ENCODE peak calls at places on chromosome 2, in seven cellular contexts. G is GM23338, P is colonic mucosa, I is thoracic aorta, D is A549, B is cardiac muscle cell, T is mammary epithelial cell. C is an unnamed sample. For H3K4me1, the result is how much of the 10 kb centered on the place peaks cover.

GRCh38 chr2:44930274-44930826 is 11.2 kb upstream of the SIX3 start:
- DNase-seq in G (peak), P (no peak), I (no peak), D (no peak), B (no peak), T (no peak), C (no peak)

GRCh38 chr2:232104076-232104646 is 142.6 kb downstream of the DIS3L2 start:
- DNase-seq in G (no peak), P (no peak), I (no peak), D (no peak), B (no peak), T (peak), C (no peak)

GRCh38 chr2:36477315-36477714 is 120.7 kb downstream of the FEZ2 start:
- DNase-seq in G (no peak), P (no peak), I (no peak), D (no peak), B (no peak), T (no peak), C (no peak)

GRCh38 chr2:47520302-47520630 is 117.3 kb downstream of the MSH2 start:
- DNase-seq in G (no peak), P (no peak), I (no peak), D (no peak), B (no peak), T (no peak), C (no peak)

GRCh38 chr2:156589381-156590079 is 153.4 kb downstream of the GPD2 start:
- DNase-seq in G (peak), P (no peak), I (no peak), D (peak), B (peak), T (peak), C (no peak)

GRCh38 chr2:54522624-54523281 is 66.6 kb downstream of the SPTBN1 start:
- DNase-seq in G (peak), P (peak), I (no peak), D (peak), B (peak), T (peak), C (peak)

GRCh38 chr2:191417746-191418145 is 172.5 kb downstream of the MYO1B start:
- DNase-seq in G (no peak), P (peak), I (no peak), D (no peak), B (no peak), T (no peak), C (no peak)

GRCh38 chr2:199466704-199467461 is 9.1 kb upstream of the SATB2 start:
- DNase-seq in G (peak), P (peak), I (no peak), D (no peak), B (no peak), T (no peak), C (no peak)

GRCh38 chr2:33518929-33519328 is 42.5 kb downstream of the RASGRP3 start:
- DNase-seq in G (no peak), P (no peak), I (no peak), D (no peak), B (peak), T (peak), C (no peak)

GRCh38 chr2:66665124-66665984 is 230.4 kb downstream of the MEIS1 start:
- DNase-seq in G (no peak), P (no peak), I (no peak), D (no peak), B (peak), T (peak), C (no peak)

GRCh38 chr2:222239091-222239490 is 59.7 kb downstream of the PAX3 start:
- DNase-seq in G (peak), P (no peak), I (no peak), D (no peak), B (no peak), T (no peak), C (no peak)

GRCh38 chr2:148023861-148024260 is 3.0 kb downstream of the MBD5 start:
- DNase-seq in G (no peak), P (no peak), I (no peak), D (no peak), B (no peak), T (no peak), C (no peak)

GRCh38 chr2:123514808-123515207 is 510.3 kb upstream of the CNTNAP5 start:
- DNase-seq in G (peak), P (no peak), I (no peak), D (no peak), B (no peak), T (no peak), C (no peak)

GRCh38 chr2:170498559-170498958 is 216.6 kb upstream of the SP5 start:
- DNase-seq in G (no peak), P (no peak), I (no peak), D (no peak), B (no peak), T (no peak), C (no peak)

GRCh38 chr2:104678181-104678580 is 175.7 kb upstream of the POU3F3 start:
- DNase-seq in G (no peak), P (no peak), I (no peak), D (no peak), B (no peak), T (no peak), C (no peak)

GRCh38 chr2:233264667-233265066 is 13.2 kb downstream of the ATG16L1 start:
- DNase-seq in G (no peak), P (no peak), I (no peak), D (no peak), B (no peak), T (no peak), C (no peak)

GRCh38 chr2:40002339-40002738 is 223.3 kb upstream of the THUMPD2 start:
- DNase-seq in G (no peak), P (no peak), I (no peak), D (no peak), B (no peak), T (no peak), C (no peak)

GRCh38 chr2:81706856-81707255 is 1402.3 kb upstream of the LRRTM1 start:
- DNase-seq in G (peak), P (no peak), I (no peak), D (no peak), B (no peak), T (no peak), C (no peak)

GRCh38 chr2:44015239-44015638 is 19.4 kb upstream of the LRPPRC start:
- DNase-seq in G (no peak), P (no peak), I (no peak), D (no peak), B (no peak), T (no peak), C (no peak)

GRCh38 chr2:95389256-95390119 is 13.0 kb upstream of the FAHD2A start:
- DNase-seq in G (peak), P (peak), I (no peak), D (peak), B (peak), T (peak), C (no peak)

GRCh38 chr2:147430408-147430807 is 414.4 kb upstream of the ACVR2A start:
- DNase-seq in G (no peak), P (no peak), I (no peak), D (no peak), B (no peak), T (no peak), C (no peak)

GRCh38 chr2:225052703-225053102 is 10.4 kb upstream of the DOCK10 start:
- DNase-seq in G (no peak), P (no peak), I (no peak), D (no peak), B (no peak), T (no peak), C (no peak)

GRCh38 chr2:128437181-128437520 is 118.5 kb upstream of the HS6ST1 start:
- DNase-seq in G (no peak), P (no peak), I (no peak), D (no peak), B (no peak), T (no peak), C (no peak)

GRCh38 chr2:45647346-45647745 is 4.1 kb upstream of the PRKCE start:
- DNase-seq in G (no peak), P (no peak), I (no peak), D (no peak), B (no peak), T (no peak), C (no peak)

GRCh38 chr2:126874961-126875360 is 23.7 kb upstream of the TEX51 start:
- DNase-seq in G (no peak), P (no peak), I (no peak), D (no peak), B (no peak), T (no peak), C (no peak)

GRCh38 chr2:109428281-109428680 is 185.5 kb downstream of the SEPTIN10 start:
- DNase-seq in G (no peak), P (no peak), I (no peak), D (no peak), B (no peak), T (no peak), C (peak)

GRCh38 chr2:101305044-101305443 is 3.5 kb downstream of the RNF149 start:
- DNase-seq in G (no peak), P (no peak), I (no peak), D (no peak), B (no peak), T (no peak), C (no peak)

GRCh38 chr2:11305338-11305737 is 39.1 kb downstream of the ROCK2 start:
- DNase-seq in G (no peak), P (no peak), I (no peak), D (no peak), B (no peak), T (no peak), C (no peak)

GRCh38 chr2:112701092-112701491 is 19.7 kb upstream of the NT5DC4 start:
- DNase-seq in G (no peak), P (no peak), I (no peak), D (no peak), B (peak), T (no peak), C (no peak)

GRCh38 chr2:127173073-127173472 is 47.0 kb downstream of the CYP27C1 start:
- DNase-seq in G (no peak), P (no peak), I (no peak), D (no peak), B (peak), T (peak), C (no peak)

GRCh38 chr2:95384854-95385569 is 17.5 kb upstream of the FAHD2A start:
- DNase-seq in G (peak), P (peak), I (no peak), D (no peak), B (no peak), T (no peak), C (no peak)

GRCh38 chr2:168210216-168210897 is 37.0 kb downstream of the STK39 start:
- DNase-seq in G (no peak), P (no peak), I (no peak), D (no peak), B (no peak), T (peak), C (no peak)

GRCh38 chr2:16852651-16853050 is 187.0 kb upstream of the CYRIA start:
- DNase-seq in G (no peak), P (no peak), I (no peak), D (no peak), B (no peak), T (peak), C (no peak)

GRCh38 chr2:2934030-2934429 is 443.6 kb downstream of the EIPR1 start:
- DNase-seq in G (no peak), P (no peak), I (no peak), D (no peak), B (no peak), T (no peak), C (no peak)

GRCh38 chr2:2933421-2933820 is 444.2 kb downstream of the EIPR1 start:
- DNase-seq in G (no peak), P (no peak), I (no peak), D (no peak), B (no peak), T (no peak), C (no peak)

GRCh38 chr2:2932692-2933305 is 444.8 kb downstream of the EIPR1 start:
- DNase-seq in G (no peak), P (no peak), I (no peak), D (no peak), B (no peak), T (no peak), C (no peak)

GRCh38 chr2:2931676-2932075 is 445.9 kb downstream of the EIPR1 start:
- DNase-seq in G (no peak), P (no peak), I (no peak), D (no peak), B (no peak), T (no peak), C (no peak)

GRCh38 chr2:2932189-2932588 is 445.4 kb downstream of the EIPR1 start:
- DNase-seq in G (no peak), P (no peak), I (no peak), D (no peak), B (no peak), T (no peak), C (no peak)
- TF ChIP-seq CTCF in G (no peak), P (no peak), I (no peak), D (no peak), B (no peak), T (no peak), C (no peak)

GRCh38 chr2:42843131-42843530 is 50.7 kb upstream of the HAAO start:
- DNase-seq in G (no peak), P (no peak), I (no peak), D (no peak), B (no peak), T (no peak), C (no peak)

GRCh38 chr2:42844901-42845685 is 52.7 kb upstream of the HAAO start:
- DNase-seq in G (no peak), P (peak), I (no peak), D (no peak), B (no peak), T (no peak), C (no peak)

GRCh38 chr2:42844366-42844765 is 52.0 kb upstream of the HAAO start:
- DNase-seq in G (no peak), P (no peak), I (no peak), D (no peak), B (no peak), T (no peak), C (no peak)

GRCh38 chr2:42842418-42842817 is 50.0 kb upstream of the HAAO start:
- DNase-seq in G (no peak), P (no peak), I (no peak), D (no peak), B (no peak), T (no peak), C (no peak)

GRCh38 chr2:42843611-42844010 is 51.2 kb upstream of the HAAO start:
- DNase-seq in G (peak), P (no peak), I (no peak), D (no peak), B (no peak), T (no peak), C (no peak)
- H3K4me1 ChIP-seq in G (under half), P (under half), I (under half), D (under half), B (under half), T (under half), C (under half)

DNA sequence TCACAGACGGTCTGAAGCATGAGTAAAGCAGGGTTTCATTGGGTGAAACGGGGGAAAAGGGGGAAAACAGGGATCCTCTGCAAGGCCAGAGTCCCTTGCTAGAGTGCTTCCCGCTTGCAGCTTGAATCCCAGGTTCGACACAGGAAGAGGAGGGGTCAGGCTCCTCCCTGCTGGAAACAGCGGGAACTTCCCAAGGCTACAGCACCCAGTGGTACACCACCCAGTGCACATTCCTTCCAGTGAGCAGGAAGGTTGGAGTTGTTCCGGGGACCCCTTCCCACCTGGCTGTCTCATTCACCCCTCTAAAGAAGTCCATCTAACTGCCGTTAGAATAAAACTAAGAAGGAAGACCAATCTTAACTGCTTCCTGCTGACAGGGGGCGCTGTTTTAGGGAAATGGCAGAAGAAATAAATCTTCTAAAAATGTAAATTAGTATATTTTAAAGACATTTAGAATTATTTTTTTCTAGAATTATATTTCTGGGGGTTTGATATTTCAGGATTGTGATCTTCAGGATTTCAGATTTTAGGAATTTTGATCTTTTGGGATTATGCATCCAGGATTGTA is 230.9 kb downstream of the RBM43 start:
- DNase-seq in G (peak), P (no peak), I (no peak), D (no peak), B (no peak), T (no peak), C (no peak)
- TF ChIP-seq CTCF in G (peak), P (no peak), I (no peak), D (peak), B (no peak), T (peak), C (no peak)

DNA sequence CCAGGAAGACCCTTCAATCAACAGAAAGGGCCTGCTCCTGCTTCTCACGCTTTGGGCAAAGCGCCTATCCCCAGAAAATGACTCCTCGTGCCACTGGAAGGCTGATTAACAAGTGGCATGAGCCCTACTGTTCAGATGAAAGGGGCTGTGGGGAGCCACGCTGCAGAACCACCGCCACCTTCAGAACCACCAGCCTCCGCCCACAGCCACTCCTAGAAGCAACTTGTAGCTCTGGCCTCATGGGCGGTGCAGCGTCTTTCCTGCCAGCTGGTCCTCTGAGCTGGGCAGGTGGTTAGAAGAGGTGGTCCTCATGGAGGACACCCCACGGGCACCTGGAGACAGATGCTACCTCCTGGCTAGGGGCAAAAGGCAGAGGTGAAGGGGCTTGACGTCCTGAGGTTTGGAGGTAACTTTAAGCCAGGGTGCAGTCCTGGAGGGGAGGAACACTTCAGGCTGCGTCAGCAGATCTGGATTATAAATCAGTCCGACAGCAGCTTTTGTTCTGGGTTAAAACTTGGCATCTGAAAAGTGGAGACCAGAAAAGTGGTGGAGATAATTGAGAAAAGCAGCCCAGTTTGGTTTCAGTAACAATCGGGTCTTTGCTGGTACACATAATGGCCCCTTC is 863 bp upstream of the SEMA4C start:
- DNase-seq in G (peak), P (peak), I (no peak), D (no peak), B (no peak), T (no peak), C (peak)
- H3K4me1 ChIP-seq in G (under half), P (under half), I (under half), D (under half), B (under half), T (under half), C (half or more)

GRCh38 chr2:189149981-189150380 is 29.6 kb downstream of the COL5A2 start:
- DNase-seq in G (no peak), P (no peak), I (no peak), D (no peak), B (peak), T (peak), C (no peak)

GRCh38 chr2:189153608-189154007 is 26.0 kb downstream of the COL5A2 start:
- DNase-seq in G (no peak), P (no peak), I (no peak), D (no peak), B (peak), T (no peak), C (no peak)

GRCh38 chr2:189155795-189156194 is 23.8 kb downstream of the COL5A2 start:
- DNase-seq in G (no peak), P (no peak), I (no peak), D (no peak), B (no peak), T (no peak), C (no peak)

GRCh38 chr2:189151897-189152296 is 27.7 kb downstream of the COL5A2 start:
- DNase-seq in G (no peak), P (no peak), I (no peak), D (no peak), B (no peak), T (no peak), C (no peak)

DNA sequence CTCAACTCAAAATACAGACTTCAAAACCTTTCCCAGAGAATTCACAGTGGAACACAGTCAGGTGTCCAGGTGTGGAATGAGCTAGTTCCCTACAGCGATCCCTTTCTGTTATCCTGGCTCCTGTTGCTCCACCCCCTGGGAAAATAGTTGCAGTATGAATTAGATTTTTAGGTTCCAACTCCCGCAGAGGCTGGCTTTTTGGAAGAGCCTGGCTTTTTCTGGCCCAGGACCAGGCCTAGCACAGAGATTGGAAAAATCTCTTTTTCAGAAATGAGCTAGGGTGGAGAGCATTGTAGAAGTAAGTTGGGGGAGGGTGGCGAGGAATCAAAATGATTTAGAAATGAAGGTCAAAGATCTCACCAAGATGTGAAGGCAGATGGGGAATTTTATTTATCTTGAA is 27.1 kb downstream of the COL5A2 start:
- DNase-seq in G (no peak), P (no peak), I (no peak), D (no peak), B (peak), T (no peak), C (no peak)
- TF ChIP-seq CTCF in G (no peak), P (no peak), I (no peak), D (no peak), B (no peak), T (no peak), C (no peak)

GRCh38 chr2:206257861-206258260 is 16.6 kb upstream of the ZDBF2 start:
- DNase-seq in G (no peak), P (no peak), I (no peak), D (no peak), B (no peak), T (no peak), C (no peak)

GRCh38 chr2:206253125-206253787 is 21.2 kb upstream of the ZDBF2 start:
- DNase-seq in G (no peak), P (no peak), I (no peak), D (no peak), B (no peak), T (no peak), C (no peak)

GRCh38 chr2:206256711-206257110 is 17.8 kb upstream of the ZDBF2 start:
- DNase-seq in G (no peak), P (no peak), I (no peak), D (no peak), B (no peak), T (no peak), C (no peak)

GRCh38 chr2:206257345-206257744 is 17.1 kb upstream of the ZDBF2 start:
- DNase-seq in G (no peak), P (no peak), I (no peak), D (no peak), B (no peak), T (no peak), C (no peak)

GRCh38 chr2:206255003-206255402 is 19.5 kb upstream of the ZDBF2 start:
- DNase-seq in G (peak), P (no peak), I (no peak), D (no peak), B (no peak), T (no peak), C (no peak)
- H3K4me1 ChIP-seq in G (under half), P (under half), I (under half), D (under half), B (under half), T (under half), C (under half)

C was measured in lower lobe of right lung.